ENCODE peak calls at places on chromosomes 6 and 20, in seven cellular contexts. M is retinal pigment epithelial cell, Q is brain microvascular endothelial cell, T is SW480, N is SJSA1, P is glutamatergic neuron, D is RPMI8226. F is an unnamed sample.

GRCh38 chr20:4867036-4867435 is 134.3 kb downstream of the SLC23A2 start:
- DNase-seq in M (no peak), Q (no peak), T (peak), N (no peak), P (no peak), D (no peak), F (no peak)

GRCh38 chr6:124879992-124880355 is 82.3 kb upstream of the RNF217 start:
- DNase-seq in M (no peak), Q (no peak), T (no peak), N (no peak), P (no peak), D (no peak), F (no peak)

GRCh38 chr6:169689247-169689646 is 12.6 kb downstream of the WDR27 start:
- DNase-seq in M (peak), Q (no peak), T (peak), N (no peak), P (no peak), D (no peak), F (no peak)

GRCh38 chr20:4026093-4026601 is 10.8 kb upstream of the RNF24 start:
- DNase-seq in M (no peak), Q (peak), T (peak), N (no peak), P (no peak), D (no peak), F (no peak)

GRCh38 chr6:142087950-142088857 is 44.5 kb upstream of the GJE1 start:
- DNase-seq in M (no peak), Q (no peak), T (no peak), N (no peak), P (no peak), D (no peak), F (no peak)

GRCh38 chr20:58084566-58084965 is 143.9 kb downstream of the ANKRD60 start:
- DNase-seq in M (no peak), Q (no peak), T (no peak), N (peak), P (no peak), D (no peak), F (no peak)

GRCh38 chr6:16163535-16164300 is 34.8 kb downstream of the MYLIP start:
- DNase-seq in M (no peak), Q (peak), T (no peak), N (no peak), P (no peak), D (no peak), F (no peak)

GRCh38 chr20:32018269-32019155 is 8.3 kb downstream of the CCM2L start:
- DNase-seq in M (no peak), Q (no peak), T (peak), N (peak), P (peak), D (peak), F (peak)

GRCh38 chr20:24160563-24161355 is 172.2 kb upstream of the GGTLC1 start:
- DNase-seq in M (peak), Q (peak), T (peak), N (peak), P (peak), D (peak), F (no peak)

GRCh38 chr6:53294095-53294494 is 54.7 kb downstream of the ELOVL5 start:
- DNase-seq in M (no peak), Q (no peak), T (no peak), N (no peak), P (peak), D (no peak), F (no peak)

GRCh38 chr20:17334866-17335412 is 108.1 kb downstream of the PCSK2 start:
- DNase-seq in M (no peak), Q (no peak), T (no peak), N (no peak), P (no peak), D (no peak), F (no peak)

GRCh38 chr6:122676146-122676545 is 65.9 kb downstream of the PKIB start:
- DNase-seq in M (no peak), Q (no peak), T (no peak), N (no peak), P (no peak), D (no peak), F (no peak)

GRCh38 chr6:104859225-104860146 is at the start of gene HACE1:
- DNase-seq in M (peak), Q (peak), T (peak), N (peak), P (peak), D (peak), F (peak)

GRCh38 chr6:21665436-21666199 is 72.1 kb downstream of the SOX4 start:
- DNase-seq in M (no peak), Q (no peak), T (no peak), N (no peak), P (peak), D (no peak), F (peak)